ENCODE peak calls at places on chromosomes 7 and 10, in five cellular contexts. K is HepG2, Y is GM13977, N is Peyer's patch, Q is left ventricle myocardium inferior. V is an unnamed sample.

GRCh38 chr10:54614062-54614461 is 187.0 kb downstream of the PCDH15 start:
- DNase-seq in K (no peak), Y (no peak), N (no peak), Q (no peak), V (no peak)

GRCh38 chr7:17046666-17047065 is 164.9 kb upstream of the AGR3 start:
- DNase-seq in K (no peak), Y (no peak), N (no peak), Q (no peak), V (no peak)

GRCh38 chr7:77415474-77415821 is 701 bp downstream of the GSAP start:
- DNase-seq in K (no peak), Y (peak), N (peak), Q (no peak), V (no peak)

GRCh38 chr7:99406557-99406956 is 1.8 kb downstream of the PDAP1 start:
- DNase-seq in K (no peak), Y (no peak), N (no peak), Q (no peak), V (no peak)

GRCh38 chr10:14118953-14119352 is 211.8 kb downstream of the FRMD4A start:
- DNase-seq in K (no peak), Y (no peak), N (no peak), Q (no peak), V (no peak)

GRCh38 chr10:76311752-76312699 is 880.6 kb downstream of the LRMDA start:
- DNase-seq in K (peak), Y (peak), N (peak), Q (no peak), V (peak)

GRCh38 chr7:150376560-150376959 is 2.6 kb upstream of the ZNF775 start:
- DNase-seq in K (no peak), Y (no peak), N (no peak), Q (no peak), V (no peak)

GRCh38 chr7:48255046-48255445 is 83.8 kb downstream of the ABCA13 start:
- DNase-seq in K (no peak), Y (no peak), N (no peak), Q (no peak), V (no peak)

GRCh38 chr7:81284576-81284975 is 365.7 kb upstream of the SEMA3C start:
- DNase-seq in K (no peak), Y (no peak), N (no peak), Q (no peak), V (no peak)

GRCh38 chr10:6146921-6147320 is 55.8 kb upstream of the PFKFB3 start:
- DNase-seq in K (peak), Y (no peak), N (no peak), Q (no peak), V (no peak)

DNA sequence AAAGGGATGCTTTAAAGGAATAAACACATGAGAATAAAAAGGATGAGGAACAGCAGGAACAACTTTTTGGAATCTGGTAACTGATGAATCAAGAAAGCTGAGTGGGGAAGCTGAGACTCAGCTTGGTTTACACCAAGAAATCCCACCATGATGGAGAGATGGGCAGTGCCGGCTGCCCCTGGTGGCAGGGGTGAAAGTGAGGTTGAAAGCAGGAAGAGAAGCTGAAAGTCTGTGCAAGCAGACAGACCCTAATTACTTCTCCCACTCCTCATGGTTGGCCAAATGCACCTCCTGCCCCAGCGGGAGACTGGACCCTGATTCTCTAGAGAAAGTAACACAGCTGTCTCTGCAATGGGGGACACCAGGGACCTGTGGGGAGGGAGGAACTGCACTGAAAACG is 57.6 kb upstream of the NANOS1 start:
- DNase-seq in K (no peak), Y (no peak), N (no peak), Q (no peak), V (no peak)
- TF ChIP-seq CTCF in K (no peak), Y (no peak), N (no peak), Q (no peak), V (no peak)

GRCh38 chr10:124830445-124830844 is 28.8 kb downstream of the ABRAXAS2 start:
- DNase-seq in K (no peak), Y (no peak), N (no peak), Q (no peak), V (no peak)

GRCh38 chr10:124824507-124824906 is 22.9 kb downstream of the ABRAXAS2 start:
- DNase-seq in K (no peak), Y (no peak), N (no peak), Q (no peak), V (no peak)

GRCh38 chr10:124825702-124826101 is 24.1 kb downstream of the ABRAXAS2 start:
- DNase-seq in K (no peak), Y (no peak), N (no peak), Q (no peak), V (no peak)

GRCh38 chr10:124829447-124830115 is 28.0 kb downstream of the ABRAXAS2 start:
- DNase-seq in K (no peak), Y (no peak), N (no peak), Q (no peak), V (no peak)

DNA sequence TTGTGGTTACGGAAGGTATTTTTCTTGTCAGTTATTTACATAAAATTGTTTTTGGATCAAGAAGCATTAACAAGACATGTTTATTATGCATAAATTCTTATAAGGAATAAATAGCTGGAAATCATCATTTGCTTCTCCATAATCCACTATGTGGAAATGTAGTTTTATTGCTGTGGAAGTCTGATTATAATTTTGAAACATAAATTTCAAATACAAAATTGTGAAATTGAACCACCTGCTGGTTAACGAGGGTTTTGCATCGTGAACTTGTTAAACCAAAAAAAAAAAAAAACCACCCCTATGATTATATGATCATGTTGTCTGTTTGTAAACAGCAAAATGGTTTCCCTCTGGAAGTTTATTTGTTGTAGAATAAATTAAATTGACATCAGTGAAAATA is 25.9 kb downstream of the ABRAXAS2 start:
- DNase-seq in K (peak), Y (peak), N (no peak), Q (no peak), V (no peak)
- TF ChIP-seq CTCF in K (no peak), Y (peak), N (peak), Q (peak), V (peak)

GRCh38 chr10:122566632-122567031 is 6.1 kb downstream of the DMBT1 start:
- DNase-seq in K (no peak), Y (no peak), N (no peak), Q (no peak), V (no peak)
- TF ChIP-seq CTCF in K (no peak), Y (no peak), N (no peak), Q (no peak), V (no peak)

GRCh38 chr7:2433713-2434550 is 30.5 kb downstream of the CHST12 start:
- DNase-seq in K (no peak), Y (no peak), N (no peak), Q (no peak), V (no peak)

GRCh38 chr7:2436341-2437104 is 33.1 kb downstream of the CHST12 start:
- DNase-seq in K (no peak), Y (no peak), N (no peak), Q (no peak), V (no peak)

GRCh38 chr7:2432910-2433712 is 29.7 kb downstream of the CHST12 start:
- DNase-seq in K (no peak), Y (no peak), N (no peak), Q (no peak), V (no peak)

GRCh38 chr7:2425749-2426148 is 22.3 kb downstream of the CHST12 start:
- DNase-seq in K (no peak), Y (no peak), N (no peak), Q (no peak), V (no peak)

GRCh38 chr7:2431260-2431867 is 28.0 kb downstream of the CHST12 start:
- DNase-seq in K (peak), Y (no peak), N (no peak), Q (no peak), V (peak)
- TF ChIP-seq CTCF in K (peak), Y (peak), N (peak), Q (no peak), V (peak)

GRCh38 chr7:5625938-5626337 is 155.5 kb downstream of the RNF216 start:
- DNase-seq in K (no peak), Y (peak), N (no peak), Q (no peak), V (no peak)
- TF ChIP-seq CTCF in K (no peak), Y (no peak), N (no peak), Q (no peak), V (no peak)

DNA sequence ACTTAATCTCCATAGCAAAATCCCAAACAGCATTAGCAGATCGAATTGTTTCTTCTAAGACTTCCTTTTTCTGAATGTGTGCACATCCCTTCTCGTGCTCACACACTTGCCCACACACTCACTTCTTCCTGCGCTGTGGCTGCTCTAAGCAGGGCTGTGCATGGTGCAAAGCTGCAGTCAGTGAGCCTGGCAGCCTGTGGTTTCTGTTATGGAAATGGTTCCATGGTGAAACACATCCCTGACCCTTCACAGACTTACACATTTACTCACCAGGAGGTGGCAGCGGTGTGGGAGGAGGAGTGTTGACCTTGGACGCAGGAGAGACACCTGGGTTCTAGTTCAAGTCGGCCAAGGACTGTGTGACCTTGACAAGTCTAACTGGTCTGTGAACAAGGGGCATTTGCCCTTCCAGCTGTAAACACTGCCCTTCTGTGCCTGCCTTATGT is 24.9 kb downstream of the MTURN start:
- DNase-seq in K (peak), Y (no peak), N (no peak), Q (no peak), V (no peak)
- TF ChIP-seq CTCF in K (peak), Y (peak), N (no peak), Q (peak), V (no peak)

GRCh38 chr10:51638737-51639136 is 60.7 kb downstream of the CSTF2T start:
- DNase-seq in K (no peak), Y (no peak), N (no peak), Q (no peak), V (no peak)
- TF ChIP-seq CTCF in K (no peak), Y (no peak), N (no peak), Q (no peak), V (peak)

V was measured in endothelial cell.